ENCODE peak calls at places on chromosome 5, in nine cellular contexts. E, W, I, L, B, O, N, J and C are unnamed samples.

GRCh38 chr5:14659821-14660607 is 4.5 kb upstream of the OTULIN start:
- DNase-seq in E (no peak), W (no peak), I (peak; percentile 76), L (no peak), B (no peak), O (no peak), N (peak; percentile 96), J (no peak), C (no peak)

GRCh38 chr5:165393839-165394238 is 1888.4 kb downstream of the MAT2B start:
- DNase-seq in E (no peak), W (no peak), I (no peak), L (no peak), B (no peak), O (no peak), N (no peak), J (no peak), C (no peak)

GRCh38 chr5:95620870-95621838 is 1.3 kb downstream of the GPR150 start:
- DNase-seq in E (peak; percentile 16), W (no peak), I (peak; percentile 30), L (peak; percentile 55), B (peak; percentile 31), O (peak; percentile 68), N (no peak), J (peak; percentile 78), C (no peak)

GRCh38 chr5:56450766-56451165 is 217.6 kb upstream of the ANKRD55 start:
- DNase-seq in E (no peak), W (no peak), I (no peak), L (no peak), B (no peak), O (no peak), N (peak; percentile 42), J (no peak), C (no peak)

GRCh38 chr5:171629221-171630005 is 156.2 kb upstream of the SMIM23 start:
- DNase-seq in E (peak; percentile 30), W (no peak), I (no peak), L (no peak), B (no peak), O (peak; percentile 46), N (no peak), J (no peak), C (peak; percentile 53)

GRCh38 chr5:168770036-168770498 is 190.9 kb upstream of the PANK3 start:
- DNase-seq in E (no peak), W (no peak), I (no peak), L (no peak), B (no peak), O (peak; percentile 51), N (no peak), J (no peak), C (no peak)

GRCh38 chr5:68071731-68072130 is 143.8 kb upstream of the PIK3R1 start:
- DNase-seq in E (no peak), W (no peak), I (peak; percentile 29), L (no peak), B (no peak), O (no peak), N (no peak), J (no peak), C (no peak)

GRCh38 chr5:180389252-180390101 is 36.3 kb upstream of the GFPT2 start:
- DNase-seq in E (no peak), W (no peak), I (no peak), L (no peak), B (no peak), O (no peak), N (no peak), J (peak; percentile 64), C (no peak)

GRCh38 chr5:96093890-96094381 is 132.3 kb upstream of the ELL2 start:
- DNase-seq in E (peak; percentile 41), W (no peak), I (no peak), L (no peak), B (peak; percentile 21), O (peak; percentile 50), N (peak; percentile 92), J (no peak), C (no peak)

GRCh38 chr5:67648201-67648671 is 451.6 kb upstream of the CD180 start:
- DNase-seq in E (no peak), W (no peak), I (peak; percentile 92), L (peak; percentile 51), B (no peak), O (no peak), N (no peak), J (no peak), C (no peak)

GRCh38 chr5:143030349-143030748 is 260.2 kb downstream of the ARHGAP26 start:
- DNase-seq in E (no peak), W (peak; percentile 5), I (no peak), L (no peak), B (no peak), O (no peak), N (no peak), J (no peak), C (no peak)

GRCh38 chr5:136686192-136686872 is 321.0 kb upstream of the TRPC7 start:
- DNase-seq in E (no peak), W (peak; percentile 12), I (peak; percentile 43), L (peak; percentile 55), B (peak; percentile 42), O (peak; percentile 92), N (peak; percentile 56), J (peak; percentile 49), C (peak; percentile 39)

GRCh38 chr5:146633273-146633672 is 117.3 kb upstream of the GPR151 start:
- DNase-seq in E (no peak), W (no peak), I (no peak), L (no peak), B (no peak), O (no peak), N (no peak), J (no peak), C (no peak)

GRCh38 chr5:94775088-94775487 is 156.6 kb downstream of the SLF1 start:
- DNase-seq in E (no peak), W (no peak), I (no peak), L (no peak), B (no peak), O (no peak), N (no peak), J (no peak), C (no peak)

GRCh38 chr5:168712280-168712924 is 133.2 kb upstream of the PANK3 start:
- DNase-seq in E (peak; percentile 79), W (no peak), I (peak; percentile 99), L (peak; percentile 51), B (peak; percentile 4), O (peak; percentile 83), N (peak; percentile 84), J (no peak), C (no peak)

GRCh38 chr5:179908528-179908927 is 831 bp upstream of the TBC1D9B start:
- DNase-seq in E (no peak), W (peak; percentile 22), I (no peak), L (no peak), B (no peak), O (peak; percentile 69), N (no peak), J (peak; percentile 82), C (no peak)

GRCh38 chr5:93587919-93588585 is 5.0 kb downstream of the NR2F1 start:
- DNase-seq in E (no peak), W (no peak), I (peak; percentile 60), L (no peak), B (no peak), O (no peak), N (no peak), J (no peak), C (no peak)

GRCh38 chr5:147965712-147966111 is 59.4 kb upstream of the C5orf46 start:
- DNase-seq in E (no peak), W (no peak), I (no peak), L (peak; percentile 34), B (no peak), O (no peak), N (no peak), J (no peak), C (no peak)

GRCh38 chr5:61055434-61056006 is 106.7 kb downstream of the SMIM15 start:
- DNase-seq in E (peak; percentile 16), W (peak; percentile 23), I (peak; percentile 46), L (peak; percentile 57), B (no peak), O (peak; percentile 67), N (peak; percentile 40), J (no peak), C (peak; percentile 36)

GRCh38 chr5:57692582-57693487 is 210.2 kb upstream of the ACTBL2 start:
- DNase-seq in E (peak; percentile 78), W (no peak), I (peak; percentile 95), L (peak; percentile 85), B (peak; percentile 83), O (peak; percentile 96), N (peak; percentile 98), J (no peak), C (no peak)

GRCh38 chr5:112063191-112063590 is 306.2 kb upstream of the NREP start:
- DNase-seq in E (no peak), W (no peak), I (no peak), L (no peak), B (no peak), O (no peak), N (no peak), J (no peak), C (no peak)

GRCh38 chr5:172795401-172795977 is 24.5 kb upstream of the DUSP1 start:
- DNase-seq in E (no peak), W (no peak), I (peak; percentile 96), L (peak; percentile 84), B (no peak), O (peak; percentile 60), N (no peak), J (no peak), C (no peak)
- H3K4me1 ChIP-seq in E (peaks cover 58% of the 10 kb centered on the region), W (no peaks in the 10 kb centered on the region), I (peaks cover 46% of the 10 kb centered on the region), L (peaks cover 9% of the 10 kb centered on the region), B (peaks cover 47% of the 10 kb centered on the region), O (no peaks in the 10 kb centered on the region), N (peaks cover 27% of the 10 kb centered on the region), J (no peaks in the 10 kb centered on the region), C (peaks cover 4% of the 10 kb centered on the region)

GRCh38 chr5:79736528-79737514 is 47.2 kb downstream of the CMYA5 start:
- DNase-seq in E (no peak), W (no peak), I (no peak), L (no peak), B (no peak), O (no peak), N (no peak), J (no peak), C (no peak)
- H3K4me2 ChIP-seq in E (no peak overlapping the region), W (no peak overlapping the region), I (no peak overlapping the region), L (no peak overlapping the region), B (no peak overlapping the region), O (no peak overlapping the region), N (no peak overlapping the region), J (no peak overlapping the region), C (no peak overlapping the region)

GRCh38 chr5:131223751-131224386 is 40.0 kb upstream of the CDC42SE2 start:
- DNase-seq in E (no peak), W (no peak), I (no peak), L (no peak), B (no peak), O (no peak), N (no peak), J (no peak), C (no peak)
- H3K4me1 ChIP-seq in E (peaks cover 20% of the 10 kb centered on the region), W (peaks cover 12% of the 10 kb centered on the region), I (no peaks in the 10 kb centered on the region), L (no peaks in the 10 kb centered on the region), B (peaks cover 17% of the 10 kb centered on the region), O (no peaks in the 10 kb centered on the region), N (peaks cover 15% of the 10 kb centered on the region), J (no peaks in the 10 kb centered on the region), C (no peaks in the 10 kb centered on the region)

GRCh38 chr5:157020002-157020401 is 38.9 kb downstream of the HAVCR1 start:
- DNase-seq in E (no peak), W (no peak), I (no peak), L (no peak), B (no peak), O (no peak), N (no peak), J (no peak), C (no peak)
- H3K4me2 ChIP-seq in E (no peak overlapping the region), W (no peak overlapping the region), I (no peak overlapping the region), L (no peak overlapping the region), B (no peak overlapping the region), O (no peak overlapping the region), N (no peak overlapping the region), J (no peak overlapping the region), C (no peak overlapping the region)